ENCODE peak calls at places on chromosomes 1 and 21, in ten cellular contexts. W is GM12865; N is left ventricle myocardium inferior; P is CD4-positive, alpha-beta memory T cell; Q is cardiac fibroblast; V is H7; R is stomach; B is IMR-90; U is body of pancreas; F is colonic mucosa. X is an unnamed sample.

GRCh38 chr1:6070450-6070974 is 24.8 kb downstream of the KCNAB2 start:
- DNase-seq in W (no peak), N (no peak), P (no peak), Q (peak; percentile 20), V (no peak), R (no peak), B (no peak), U (no peak), F (no peak), X (no peak)

GRCh38 chr1:30329802-30330557 is 393.4 kb downstream of the MATN1 start:
- DNase-seq in W (no peak), N (no peak), P (no peak), Q (no peak), V (peak; percentile 83), R (peak; percentile 14), B (no peak), U (no peak), F (peak; percentile 14), X (no peak)

GRCh38 chr1:203628185-203628996 is 1.8 kb downstream of the ATP2B4 start:
- DNase-seq in W (no peak), N (peak; percentile 30), P (no peak), Q (peak; percentile 57), V (peak; percentile 88), R (no peak), B (peak; percentile 56), U (peak; percentile 34), F (peak; percentile 35), X (no peak)

GRCh38 chr1:8740034-8740449 is 77.4 kb downstream of the RERE start:
- DNase-seq in W (no peak), N (no peak), P (no peak), Q (peak; percentile 90), V (no peak), R (no peak), B (peak; percentile 98), U (no peak), F (no peak), X (no peak)

GRCh38 chr1:10253755-10254154 is 43.4 kb downstream of the KIF1B start:
- DNase-seq in W (no peak), N (no peak), P (no peak), Q (peak; percentile 84), V (no peak), R (no peak), B (peak; percentile 90), U (peak; percentile 20), F (no peak), X (no peak)

GRCh38 chr1:94314222-94314858 is 77.0 kb upstream of the ARHGAP29 start:
- DNase-seq in W (no peak), N (no peak), P (no peak), Q (no peak), V (no peak), R (no peak), B (no peak), U (no peak), F (no peak), X (no peak)

GRCh38 chr1:8214501-8215173 is 103.3 kb upstream of the SLC45A1 start:
- DNase-seq in W (no peak), N (no peak), P (no peak), Q (no peak), V (no peak), R (no peak), B (no peak), U (no peak), F (no peak), X (no peak)

GRCh38 chr1:100868364-100868995 is 26.2 kb downstream of the EXTL2 start:
- DNase-seq in W (peak; percentile 54), N (no peak), P (peak; percentile 46), Q (peak; percentile 75), V (no peak), R (no peak), B (peak; percentile 70), U (no peak), F (no peak), X (no peak)

GRCh38 chr1:36882536-36883285 is 151.6 kb downstream of the GRIK3 start:
- DNase-seq in W (no peak), N (no peak), P (no peak), Q (no peak), V (peak; percentile 13), R (peak; percentile 9), B (no peak), U (no peak), F (peak; percentile 4), X (no peak)

GRCh38 chr1:222048030-222048632 is 306.2 kb upstream of the DUSP10 start:
- DNase-seq in W (peak; percentile 34), N (no peak), P (no peak), Q (peak; percentile 56), V (no peak), R (no peak), B (peak; percentile 74), U (no peak), F (no peak), X (no peak)

GRCh38 chr21:46154955-46155513 is 345 bp downstream of the FTCD start:
- DNase-seq in W (no peak), N (no peak), P (no peak), Q (no peak), V (peak; percentile 43), R (no peak), B (no peak), U (peak; percentile 5), F (no peak), X (peak; percentile 4)

GRCh38 chr1:77354536-77354935 is 72.7 kb downstream of the AK5 start:
- DNase-seq in W (no peak), N (no peak), P (no peak), Q (no peak), V (no peak), R (no peak), B (no peak), U (no peak), F (no peak), X (no peak)

GRCh38 chr1:64915381-64916274 is 50.7 kb downstream of the JAK1 start:
- DNase-seq in W (no peak), N (no peak), P (no peak), Q (peak; percentile 94), V (no peak), R (peak; percentile 63), B (peak; percentile 94), U (peak; percentile 71), F (peak; percentile 81), X (no peak)

GRCh38 chr1:156496211-156496761 is 4.3 kb downstream of the MEF2D start:
- DNase-seq in W (peak; percentile 71), N (no peak), P (no peak), Q (peak; percentile 45), V (no peak), R (no peak), B (peak; percentile 28), U (no peak), F (peak; percentile 38), X (no peak)
- H3K4me3 ChIP-seq in W (peak overlapping the region; percentile 80), N (peak overlapping the region; percentile 98), P (no peak overlapping the region), Q (peak overlapping the region; percentile 1), V (no peak overlapping the region), R (peak overlapping the region; percentile 82), B (no peak overlapping the region), U (no peak overlapping the region), F (no peak overlapping the region), X (no peak overlapping the region)

GRCh38 chr1:226547754-226548191 is 791 bp upstream of the STUM start:
- DNase-seq in W (peak; percentile 83), N (peak; percentile 77), P (peak; percentile 49), Q (peak; percentile 89), V (peak; percentile 89), R (peak; percentile 88), B (peak; percentile 86), U (peak; percentile 89), F (peak; percentile 84), X (peak; percentile 87)
- H3K4me3 ChIP-seq in W (no peak overlapping the region), N (peak overlapping the region; percentile 72), P (peak overlapping the region; percentile 28), Q (no peak overlapping the region), V (peak overlapping the region; percentile 46), R (peak overlapping the region; percentile 59), B (no peak overlapping the region), U (no peak overlapping the region), F (no peak overlapping the region), X (no peak overlapping the region)

GRCh38 chr1:154240294-154240831 is 19.6 kb downstream of the UBAP2L start:
- DNase-seq in W (no peak), N (no peak), P (no peak), Q (no peak), V (no peak), R (no peak), B (no peak), U (no peak), F (no peak), X (no peak)

GRCh38 chr1:154237880-154238506 is 17.2 kb downstream of the UBAP2L start:
- DNase-seq in W (no peak), N (no peak), P (no peak), Q (no peak), V (no peak), R (no peak), B (no peak), U (no peak), F (no peak), X (no peak)

GRCh38 chr1:154239491-154239890 is 18.7 kb downstream of the UBAP2L start:
- DNase-seq in W (no peak), N (no peak), P (no peak), Q (no peak), V (no peak), R (no peak), B (no peak), U (no peak), F (no peak), X (no peak)

GRCh38 chr1:154236855-154237254 is 16.1 kb downstream of the UBAP2L start:
- DNase-seq in W (no peak), N (no peak), P (no peak), Q (no peak), V (no peak), R (no peak), B (no peak), U (no peak), F (no peak), X (no peak)

DNA sequence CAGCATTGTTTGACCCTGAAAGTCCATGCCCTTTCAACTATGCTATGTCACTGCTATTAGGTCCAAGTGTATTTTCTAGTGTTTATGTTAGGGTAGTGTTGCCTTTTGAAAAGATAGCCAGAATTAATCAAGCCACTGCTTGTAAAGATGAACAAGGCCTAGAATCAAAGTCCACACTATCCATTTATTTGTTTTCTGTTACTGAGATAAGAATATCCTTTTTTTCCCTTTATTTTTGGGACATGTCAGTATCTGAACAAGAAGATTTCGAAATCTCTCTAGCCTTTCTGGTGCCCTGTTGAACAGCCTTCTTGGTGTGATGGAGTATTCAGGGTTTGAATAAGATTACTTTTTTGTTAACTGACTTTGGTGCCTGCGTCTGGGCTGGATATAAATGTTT is 16.7 kb downstream of the UBAP2L start:
- DNase-seq in W (no peak), N (no peak), P (no peak), Q (no peak), V (no peak), R (no peak), B (no peak), U (no peak), F (no peak), X (no peak)
- H3K4me3 ChIP-seq in W (no peak overlapping the region), N (no peak overlapping the region), P (no peak overlapping the region), Q (no peak overlapping the region), V (no peak overlapping the region), R (no peak overlapping the region), B (no peak overlapping the region), U (no peak overlapping the region), F (no peak overlapping the region), X (no peak overlapping the region)

DNA sequence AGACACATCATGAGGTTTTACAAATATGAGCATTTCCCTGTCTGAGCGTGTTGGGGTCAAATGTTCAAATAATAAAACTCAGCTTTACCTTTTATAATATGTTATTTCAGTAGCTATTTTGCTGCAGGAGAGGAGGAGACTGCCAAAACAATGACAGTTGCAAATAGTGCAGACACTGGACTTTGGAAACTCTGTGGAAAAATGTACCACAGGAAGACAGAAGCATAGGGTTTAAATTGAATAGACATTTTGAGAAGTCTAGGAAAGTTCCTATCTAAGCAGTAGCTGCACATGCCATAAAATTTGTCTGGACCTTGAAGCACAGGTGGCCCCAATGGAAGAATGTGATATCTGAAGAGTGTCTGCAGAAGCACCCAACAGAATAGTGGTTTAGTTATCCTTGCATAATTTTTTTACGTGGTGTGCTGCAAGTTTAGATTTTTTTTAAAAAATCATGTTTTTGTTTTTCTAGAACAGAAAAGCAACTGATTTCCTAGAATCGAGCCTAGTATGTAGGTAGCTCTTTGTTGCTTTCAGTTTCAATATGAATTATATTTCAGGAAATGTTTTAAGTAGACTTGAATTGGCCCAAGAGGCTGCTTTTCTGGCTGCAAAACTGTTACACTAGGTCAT is 14.0 kb upstream of the GBP5 start:
- DNase-seq in W (peak; percentile 47), N (no peak), P (peak; percentile 50), Q (no peak), V (no peak), R (no peak), B (no peak), U (no peak), F (no peak), X (no peak)
- H3K4me3 ChIP-seq in W (peak overlapping the region; percentile 6), N (peak overlapping the region; percentile 38), P (peak overlapping the region; percentile 14), Q (no peak overlapping the region), V (no peak overlapping the region), R (no peak overlapping the region), B (no peak overlapping the region), U (no peak overlapping the region), F (no peak overlapping the region), X (no peak overlapping the region)